ENCODE peak calls at places on chromosomes 13 and 19, in five cellular contexts. One of them, this sample, is unnamed.

GRCh38 chr13:40672310-40673060 is 6.0 kb upstream of the FOXO1 start:
- DNase-seq in amygdala: no peak
- DNase-seq in AG20443: peak; percentile 22
- DNase-seq in AG08395: peak; percentile 30
- DNase-seq in CD8-positive, alpha-beta T cell: no peak
- DNase-seq in this sample: peak; percentile 34

GRCh38 chr13:21800847-21801616 is 130.2 kb downstream of the FGF9 start:
- DNase-seq in AG20443: peak; percentile 29
- DNase-seq in AG08395: no peak
- DNase-seq in amygdala: no peak
- DNase-seq in CD8-positive, alpha-beta T cell: no peak
- DNase-seq in this sample: no peak

GRCh38 chr19:41895745-41896580 is 13.0 kb downstream of the ARHGEF1 start:
- DNase-seq in AG20443: no peak
- DNase-seq in CD8-positive, alpha-beta T cell: no peak
- DNase-seq in amygdala: no peak
- DNase-seq in AG08395: no peak
- DNase-seq in this sample: no peak

GRCh38 chr13:87554045-87554444 is 117.1 kb upstream of the SLITRK5 start:
- DNase-seq in AG20443: no peak
- DNase-seq in CD8-positive, alpha-beta T cell: no peak
- DNase-seq in AG08395: no peak
- DNase-seq in amygdala: no peak
- DNase-seq in this sample: no peak

GRCh38 chr19:17553256-17553655 is 2.2 kb upstream of the COLGALT1 start:
- DNase-seq in amygdala: no peak
- DNase-seq in AG20443: peak; percentile 83
- DNase-seq in AG08395: peak; percentile 85
- DNase-seq in CD8-positive, alpha-beta T cell: no peak
- DNase-seq in this sample: peak; percentile 91

GRCh38 chr13:109396266-109396665 is 390.1 kb downstream of the IRS2 start:
- DNase-seq in amygdala: no peak
- DNase-seq in AG20443: no peak
- DNase-seq in AG08395: no peak
- DNase-seq in CD8-positive, alpha-beta T cell: no peak
- DNase-seq in this sample: no peak

GRCh38 chr13:99178636-99179035 is 22.0 kb upstream of the UBAC2 start:
- DNase-seq in AG20443: no peak
- DNase-seq in CD8-positive, alpha-beta T cell: no peak
- DNase-seq in AG08395: no peak
- DNase-seq in amygdala: no peak
- DNase-seq in this sample: no peak

GRCh38 chr13:78382946-78383542 is 220.3 kb downstream of the POU4F1 start:
- DNase-seq in AG20443: no peak
- DNase-seq in CD8-positive, alpha-beta T cell: no peak
- DNase-seq in AG08395: no peak
- DNase-seq in amygdala: no peak
- DNase-seq in this sample: no peak

GRCh38 chr19:49340069-49340864 is 5.1 kb downstream of the CD37 start:
- DNase-seq in CD8-positive, alpha-beta T cell: no peak
- DNase-seq in AG08395: peak; percentile 31
- DNase-seq in amygdala: no peak
- DNase-seq in AG20443: peak; percentile 61
- DNase-seq in this sample: no peak

GRCh38 chr19:19217110-19217509 is 5.4 kb downstream of the NCAN start:
- DNase-seq in CD8-positive, alpha-beta T cell: no peak
- DNase-seq in AG08395: no peak
- DNase-seq in AG20443: no peak
- DNase-seq in amygdala: no peak
- DNase-seq in this sample: no peak

GRCh38 chr13:105820415-105820814 is 715.0 kb downstream of the EFNB2 start:
- DNase-seq in CD8-positive, alpha-beta T cell: no peak
- DNase-seq in AG08395: no peak
- DNase-seq in AG20443: no peak
- DNase-seq in amygdala: no peak
- DNase-seq in this sample: no peak

GRCh38 chr13:46660408-46660807 is 107.4 kb downstream of the LRCH1 start:
- DNase-seq in CD8-positive, alpha-beta T cell: no peak
- DNase-seq in AG08395: no peak
- DNase-seq in AG20443: no peak
- DNase-seq in amygdala: no peak
- DNase-seq in this sample: no peak

GRCh38 chr13:45249662-45250061 is 48.8 kb upstream of the KCTD4 start:
- DNase-seq in AG08395: no peak
- DNase-seq in CD8-positive, alpha-beta T cell: no peak
- DNase-seq in amygdala: no peak
- DNase-seq in AG20443: no peak
- DNase-seq in this sample: no peak

GRCh38 chr19:1257475-1258160 is 9.2 kb downstream of the MIDN start:
- DNase-seq in CD8-positive, alpha-beta T cell: no peak
- DNase-seq in AG08395: no peak
- DNase-seq in amygdala: no peak
- DNase-seq in AG20443: no peak
- DNase-seq in this sample: no peak

GRCh38 chr19:33416307-33417215 is 43.1 kb downstream of the CEBPG start:
- DNase-seq in CD8-positive, alpha-beta T cell: peak; percentile 37
- DNase-seq in amygdala: no peak
- DNase-seq in AG08395: peak; percentile 66
- DNase-seq in AG20443: peak; percentile 80
- DNase-seq in this sample: no peak

GRCh38 chr13:88840085-88840484 is 1168.9 kb downstream of the SLITRK5 start:
- DNase-seq in AG08395: no peak
- DNase-seq in AG20443: no peak
- DNase-seq in CD8-positive, alpha-beta T cell: no peak
- DNase-seq in amygdala: no peak
- DNase-seq in this sample: no peak

GRCh38 chr19:3064011-3064330 is 1.7 kb upstream of the TLE5 start:
- DNase-seq in CD8-positive, alpha-beta T cell: no peak
- DNase-seq in amygdala: no peak
- DNase-seq in AG20443: no peak
- DNase-seq in AG08395: no peak
- DNase-seq in this sample: no peak

GRCh38 chr13:80529734-80530133 is 188.8 kb upstream of the SPRY2 start:
- DNase-seq in CD8-positive, alpha-beta T cell: no peak
- DNase-seq in AG08395: no peak
- DNase-seq in amygdala: no peak
- DNase-seq in AG20443: no peak
- DNase-seq in this sample: no peak

GRCh38 chr19:35436477-35437141 is 11.4 kb upstream of the FFAR2 start:
- DNase-seq in AG08395: peak; percentile 57
- DNase-seq in amygdala: no peak
- DNase-seq in CD8-positive, alpha-beta T cell: no peak
- DNase-seq in AG20443: peak; percentile 47
- DNase-seq in this sample: no peak

GRCh38 chr19:5996102-5996501 is 18.2 kb upstream of the RANBP3 start:
- DNase-seq in CD8-positive, alpha-beta T cell: no peak
- DNase-seq in amygdala: no peak
- DNase-seq in AG08395: no peak
- DNase-seq in AG20443: no peak
- DNase-seq in this sample: no peak

GRCh38 chr13:89315287-89315686 is 1644.1 kb downstream of the SLITRK5 start:
- DNase-seq in CD8-positive, alpha-beta T cell: no peak
- DNase-seq in amygdala: no peak
- DNase-seq in AG08395: no peak
- DNase-seq in AG20443: no peak
- DNase-seq in this sample: no peak

GRCh38 chr13:22793598-22794134 is 387.1 kb upstream of the SGCG start:
- DNase-seq in amygdala: no peak
- DNase-seq in AG08395: no peak
- DNase-seq in CD8-positive, alpha-beta T cell: no peak
- DNase-seq in AG20443: no peak
- DNase-seq in this sample: no peak

GRCh38 chr19:12864721-12865715 is 16.2 kb downstream of the DNASE2 start:
- DNase-seq in amygdala: no peak
- DNase-seq in AG08395: no peak
- DNase-seq in CD8-positive, alpha-beta T cell: no peak
- DNase-seq in AG20443: peak; percentile 10
- DNase-seq in this sample: no peak

GRCh38 chr13:54029720-54030119 is 1001.1 kb downstream of the OLFM4 start:
- DNase-seq in CD8-positive, alpha-beta T cell: no peak
- DNase-seq in AG20443: no peak
- DNase-seq in AG08395: no peak
- DNase-seq in amygdala: no peak
- DNase-seq in this sample: no peak

GRCh38 chr19:13055213-13056051 is 47.2 kb downstream of the LYL1 start:
- DNase-seq in CD8-positive, alpha-beta T cell: no peak
- DNase-seq in AG20443: peak; percentile 91
- DNase-seq in AG08395: peak; percentile 89
- DNase-seq in amygdala: no peak
- DNase-seq in this sample: peak; percentile 92

GRCh38 chr13:110644892-110645521 is 29.7 kb downstream of the NAXD start:
- DNase-seq in AG20443: peak; percentile 70
- DNase-seq in CD8-positive, alpha-beta T cell: peak; percentile 20
- DNase-seq in AG08395: peak; percentile 69
- DNase-seq in amygdala: peak; percentile 45
- DNase-seq in this sample: no peak

This sample was measured in GM04504.